ENCODE peak calls at places on chromosomes 11 and 22, in eight cellular contexts. U, V, Q, H, A, P, T and Y are unnamed samples.

GRCh38 chr11:531826-532511 is 3.4 kb downstream of the HRAS start:
- DNase-seq in T (no peak), U (no peak), H (no peak), V (no peak), A (no peak), P (no peak), Q (no peak), Y (no peak)

GRCh38 chr11:85663080-85663729 is 1.7 kb downstream of the CREBZF start:
- DNase-seq in U (no peak), V (no peak), T (no peak), H (no peak), P (no peak), A (no peak), Q (no peak), Y (no peak)

GRCh38 chr22:44085743-44086741 is 61.9 kb downstream of the PARVB start:
- DNase-seq in P (peak; percentile 44), A (no peak), T (peak; percentile 74), Q (peak; percentile 91), U (peak; percentile 41), V (peak; percentile 75), H (peak; percentile 84), Y (no peak)

GRCh38 chr11:85316967-85317366 is 310.2 kb downstream of the DLG2 start:
- DNase-seq in P (no peak), T (no peak), A (no peak), U (no peak), Q (no peak), V (peak; percentile 85), H (no peak), Y (no peak)

GRCh38 chr11:120867531-120867930 is 156.4 kb upstream of the TBCEL start:
- DNase-seq in V (no peak), U (no peak), A (no peak), H (no peak), P (peak; percentile 30), Q (no peak), T (no peak), Y (no peak)

GRCh38 chr11:34055218-34056000 is 3.9 kb downstream of the CAPRIN1 start:
- DNase-seq in P (no peak), Q (no peak), H (no peak), V (no peak), A (no peak), U (no peak), T (no peak), Y (no peak)

GRCh38 chr11:64123102-64123434 is 42.8 kb downstream of the MACROD1 start:
- DNase-seq in A (no peak), V (no peak), Q (peak; percentile 77), U (no peak), P (no peak), H (peak; percentile 71), T (peak; percentile 70), Y (no peak)

GRCh38 chr11:125890447-125891100 is 3.1 kb downstream of the HYLS1 start:
- DNase-seq in Q (no peak), V (no peak), H (no peak), U (no peak), A (no peak), T (no peak), P (no peak), Y (no peak)

GRCh38 chr22:19968450-19968891 is 26.9 kb upstream of the TXNRD2 start:
- DNase-seq in A (no peak), P (no peak), H (no peak), Q (no peak), T (no peak), V (no peak), U (no peak), Y (no peak)

GRCh38 chr11:70080763-70081162 is 2.6 kb downstream of the ANO1 start:
- DNase-seq in Q (no peak), A (no peak), T (no peak), H (no peak), P (no peak), V (peak; percentile 42), U (no peak), Y (no peak)

GRCh38 chr11:132334769-132335280 is 964.4 kb downstream of the NTM start:
- DNase-seq in V (no peak), U (no peak), P (no peak), H (no peak), T (no peak), Q (no peak), A (no peak), Y (no peak)

GRCh38 chr11:132332521-132332920 is 962.1 kb downstream of the NTM start:
- DNase-seq in P (no peak), V (no peak), U (no peak), H (no peak), T (no peak), Q (no peak), A (no peak), Y (no peak)

GRCh38 chr11:132337819-132338416 is 967.5 kb downstream of the NTM start:
- DNase-seq in P (no peak), U (no peak), A (no peak), T (no peak), Q (no peak), V (no peak), H (no peak), Y (no peak)

GRCh38 chr11:132336781-132337535 is 966.5 kb downstream of the NTM start:
- DNase-seq in P (no peak), V (no peak), A (no peak), T (no peak), Q (no peak), H (no peak), U (no peak), Y (no peak)

GRCh38 chr11:132335311-132335710 is 964.9 kb downstream of the NTM start:
- DNase-seq in T (no peak), V (no peak), A (no peak), H (no peak), Q (no peak), P (no peak), U (no peak), Y (no peak)
- TF ChIP-seq CTCF in T (no peak), V (no peak), A (no peak), H (no peak), Q (no peak), P (no peak), U (no peak), Y (no peak)

GRCh38 chr11:82229346-82229745 is 504.3 kb downstream of the FAM181B start:
- DNase-seq in U (no peak), P (peak; percentile 38), Q (no peak), A (no peak), H (no peak), V (peak; percentile 13), T (no peak), Y (no peak)
- TF ChIP-seq CTCF in U (peak; percentile 49), P (peak; percentile 56), Q (no peak), A (no peak), H (peak; percentile 59), V (peak; percentile 28), T (peak; percentile 6), Y (peak; percentile 78)

GRCh38 chr22:49960967-49961600 is 512 bp downstream of the PIM3 start:
- DNase-seq in V (peak; percentile 36), H (peak; percentile 70), T (peak; percentile 33), P (peak; percentile 74), Q (peak; percentile 61), U (peak; percentile 60), A (peak; percentile 93), Y (no peak)

GRCh38 chr22:49960159-49960966 is at the start of gene PIM3:
- DNase-seq in V (peak; percentile 95), A (peak; percentile 97), H (peak; percentile 94), Q (peak; percentile 97), T (peak; percentile 93), U (peak; percentile 90), P (peak; percentile 95), Y (peak; percentile 85)

GRCh38 chr22:49958462-49958921 is 2.1 kb upstream of the PIM3 start:
- DNase-seq in U (no peak), P (no peak), H (no peak), V (no peak), T (no peak), Q (peak; percentile 25), A (peak; percentile 76), Y (no peak)

GRCh38 chr22:49958961-49959781 is 1.4 kb upstream of the PIM3 start:
- DNase-seq in H (no peak), A (peak; percentile 82), U (peak; percentile 53), V (no peak), T (no peak), P (peak; percentile 37), Q (peak; percentile 44), Y (no peak)

DNA sequence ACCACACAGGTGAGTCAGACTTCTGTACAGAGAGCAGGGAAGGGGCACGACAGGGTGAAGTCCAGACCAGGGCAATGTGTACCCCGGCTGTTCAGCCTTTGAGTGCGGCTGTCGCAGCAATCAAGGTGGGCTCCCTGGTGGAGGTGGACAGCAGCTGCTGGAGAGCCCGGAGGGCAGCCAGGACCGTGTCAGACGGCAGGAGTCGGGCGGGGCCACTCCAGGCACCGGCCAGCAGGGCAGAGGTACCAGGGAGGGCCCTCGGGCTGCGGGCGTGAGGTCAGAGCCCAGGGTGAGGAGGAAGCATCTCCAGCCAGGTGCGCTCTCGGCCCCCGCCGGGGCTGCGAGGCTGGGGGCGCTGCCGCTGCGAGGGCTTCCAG is 802 bp upstream of the PIM3 start:
- DNase-seq in A (no peak), H (no peak), P (no peak), U (no peak), V (peak; percentile 39), Q (no peak), T (peak; percentile 30), Y (no peak)
- TF ChIP-seq CTCF in A (no peak), H (no peak), P (no peak), U (no peak), V (no peak), Q (no peak), T (peak; percentile 29), Y (no peak)

DNA sequence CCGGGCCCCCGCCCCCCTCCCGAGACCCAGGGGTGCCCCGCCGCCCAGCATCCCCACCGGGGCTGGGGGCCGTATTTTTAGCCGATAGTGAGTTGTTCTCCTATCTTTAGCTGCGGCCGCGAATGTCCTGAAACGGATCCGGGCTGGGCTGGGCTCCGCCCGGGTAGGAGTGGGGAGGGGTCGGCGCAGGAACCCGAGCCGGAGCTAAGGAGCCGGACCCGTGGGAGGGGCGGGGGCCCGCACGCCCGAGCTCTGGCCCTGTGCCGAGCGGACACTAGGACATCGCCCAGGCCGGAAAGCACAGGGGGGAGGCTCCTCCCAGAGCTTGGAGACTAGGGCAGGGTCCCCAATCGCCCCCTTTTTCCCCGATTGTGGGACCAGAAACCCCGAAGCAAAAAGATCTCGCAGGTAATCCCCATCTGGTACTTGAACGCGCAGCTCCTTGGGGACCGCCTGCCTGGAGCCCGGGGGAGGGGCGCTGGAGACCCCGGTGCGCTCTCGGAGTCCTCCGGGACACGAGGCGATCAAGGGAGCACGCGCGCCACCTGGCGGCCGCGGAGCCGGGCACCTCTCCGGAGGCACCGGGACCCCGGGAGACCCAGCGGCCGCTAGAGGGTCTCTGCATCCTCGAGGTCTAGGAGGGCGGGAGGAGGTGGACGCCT is 669 bp downstream of the CDC42EP2 start:
- DNase-seq in T (peak; percentile 59), H (peak; percentile 81), P (peak; percentile 94), Q (peak; percentile 88), U (peak; percentile 98), A (peak; percentile 95), V (peak; percentile 78), Y (peak; percentile 98)
- TF ChIP-seq CTCF in T (peak; percentile 94), H (peak; percentile 94), P (peak; percentile 98), Q (peak; percentile 94), U (peak; percentile 98), A (peak; percentile 80), V (peak; percentile 98), Y (peak; percentile 99)